ENCODE peak calls at places on chromosomes 3 and 15, in five cellular contexts. S, N, C, T and Z are unnamed samples.
A peak's percentile ranks its signal among the peaks of the same experiment; 100 is the strongest.

GRCh38 chr15:77654975-77655374 is 22.3 kb upstream of the LINGO1 start:
- DNase-seq in S (no peak), N (no peak), C (no peak), T (peak; percentile 4), Z (no peak)

GRCh38 chr15:78085928-78086327 is 6.4 kb upstream of the SH2D7 start:
- DNase-seq in S (peak; percentile 60), N (no peak), C (peak; percentile 90), T (peak; percentile 85), Z (no peak)

GRCh38 chr3:131553495-131554247 is 50.9 kb upstream of the MRPL3 start:
- DNase-seq in S (no peak), N (no peak), C (no peak), T (no peak), Z (no peak)

GRCh38 chr15:78209646-78210348 is 24.6 kb downstream of the ACSBG1 start:
- DNase-seq in S (no peak), N (peak; percentile 75), C (no peak), T (no peak), Z (no peak)

GRCh38 chr3:55608266-55608937 is 121.3 kb upstream of the WNT5A start:
- DNase-seq in S (no peak), N (no peak), C (no peak), T (no peak), Z (no peak)

GRCh38 chr3:188792788-188793187 is 379.0 kb upstream of the TPRG1 start:
- DNase-seq in S (no peak), N (peak; percentile 73), C (peak; percentile 27), T (no peak), Z (no peak)

GRCh38 chr3:43707998-43708397 is 17.3 kb downstream of the ABHD5 start:
- DNase-seq in S (peak; percentile 78), N (no peak), C (peak; percentile 96), T (peak; percentile 96), Z (no peak)

GRCh38 chr15:84725001-84725491 is 9.1 kb upstream of the SEC11A start:
- DNase-seq in S (no peak), N (no peak), C (peak; percentile 15), T (peak; percentile 52), Z (no peak)

GRCh38 chr3:136142592-136142991 is 53.5 kb downstream of the MSL2 start:
- DNase-seq in S (peak; percentile 43), N (no peak), C (peak; percentile 86), T (peak; percentile 88), Z (no peak)

GRCh38 chr15:72047020-72047419 is 70.9 kb downstream of the MYO9A start:
- DNase-seq in S (no peak), N (no peak), C (peak; percentile 67), T (peak; percentile 28), Z (no peak)

GRCh38 chr3:30453364-30454039 is 152.9 kb upstream of the TGFBR2 start:
- DNase-seq in S (no peak), N (no peak), C (no peak), T (no peak), Z (no peak)

GRCh38 chr15:91871138-91871537 is 17.6 kb downstream of the SLCO3A1 start:
- DNase-seq in S (no peak), N (no peak), C (no peak), T (no peak), Z (no peak)

GRCh38 chr3:41290306-41290705 is 91.0 kb downstream of the CTNNB1 start:
- DNase-seq in S (no peak), N (no peak), C (no peak), T (no peak), Z (no peak)

GRCh38 chr15:65655026-65655425 is 33.3 kb downstream of the SLC24A1 start:
- DNase-seq in S (no peak), N (no peak), C (peak; percentile 13), T (peak; percentile 72), Z (no peak)

GRCh38 chr3:73207946-73208345 is 146.5 kb downstream of the EBLN2 start:
- DNase-seq in S (no peak), N (no peak), C (no peak), T (no peak), Z (no peak)

GRCh38 chr3:98521897-98522537 is 685 bp downstream of the CLDND1 start:
- DNase-seq in S (peak; percentile 18), N (no peak), C (peak; percentile 68), T (peak; percentile 76), Z (no peak)
- TF ChIP-seq CTCF in S (no peak), N (no peak), C (no peak), T (no peak), Z (no peak)

GRCh38 chr3:183800221-183800863 is 25.0 kb downstream of the MAP6D1 start:
- DNase-seq in S (no peak), N (no peak), C (no peak), T (no peak), Z (no peak)
- TF ChIP-seq CTCF in S (no peak), N (no peak), C (no peak), T (no peak), Z (no peak)

GRCh38 chr15:99504823-99505551 is 60.8 kb upstream of the MEF2A start:
- DNase-seq in S (no peak), N (no peak), C (peak; percentile 38), T (peak; percentile 36), Z (no peak)
- TF ChIP-seq CTCF in S (peak; percentile 31), N (no peak), C (no peak), T (no peak), Z (peak; percentile 53)

GRCh38 chr15:69328739-69329138 is 30.0 kb downstream of the PAQR5 start:
- DNase-seq in S (no peak), N (peak; percentile 94), C (no peak), T (no peak), Z (no peak)

GRCh38 chr15:69324031-69324430 is 25.3 kb downstream of the PAQR5 start:
- DNase-seq in S (no peak), N (no peak), C (no peak), T (no peak), Z (no peak)

GRCh38 chr15:69324565-69324964 is 25.9 kb downstream of the PAQR5 start:
- DNase-seq in S (no peak), N (no peak), C (no peak), T (no peak), Z (no peak)

GRCh38 chr15:69321041-69321554 is 22.4 kb downstream of the PAQR5 start:
- DNase-seq in S (no peak), N (no peak), C (peak; percentile 60), T (no peak), Z (no peak)

GRCh38 chr15:69325456-69325971 is 26.8 kb downstream of the PAQR5 start:
- DNase-seq in S (no peak), N (no peak), C (no peak), T (no peak), Z (no peak)
- TF ChIP-seq CTCF in S (no peak), N (no peak), C (no peak), T (no peak), Z (no peak)

DNA sequence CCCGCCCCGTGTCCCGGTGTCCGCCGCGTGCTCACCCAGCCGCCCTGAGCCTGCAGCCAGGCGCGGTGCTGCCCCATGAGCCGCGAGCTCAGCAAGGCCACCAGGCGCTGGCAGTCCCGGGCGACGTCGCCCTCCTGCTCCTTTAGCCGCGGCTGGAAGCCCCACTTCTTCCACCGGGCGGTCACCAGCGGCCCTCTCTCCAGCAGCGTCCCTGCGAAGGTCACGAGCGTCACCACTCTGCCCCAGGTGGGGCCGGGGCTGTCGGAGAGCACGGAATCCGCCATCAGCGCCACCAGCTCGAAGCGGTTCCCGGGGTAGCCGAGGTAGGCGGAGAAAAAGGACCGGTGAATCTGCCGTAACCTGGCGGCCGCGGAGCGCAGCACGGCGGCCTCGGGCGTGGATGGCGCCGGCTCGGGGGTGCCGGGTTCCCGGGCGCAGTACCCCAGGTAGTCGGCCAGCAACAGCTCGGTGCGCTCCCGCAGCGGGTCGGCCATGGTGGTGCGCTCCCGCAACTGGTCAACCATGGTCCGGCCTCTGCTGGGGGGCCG is 298 bp downstream of the BCL2L10 start:
- DNase-seq in S (no peak), N (peak; percentile 79), C (no peak), T (no peak), Z (no peak)
- TF ChIP-seq CTCF in S (no peak), N (no peak), C (no peak), T (no peak), Z (no peak)

DNA sequence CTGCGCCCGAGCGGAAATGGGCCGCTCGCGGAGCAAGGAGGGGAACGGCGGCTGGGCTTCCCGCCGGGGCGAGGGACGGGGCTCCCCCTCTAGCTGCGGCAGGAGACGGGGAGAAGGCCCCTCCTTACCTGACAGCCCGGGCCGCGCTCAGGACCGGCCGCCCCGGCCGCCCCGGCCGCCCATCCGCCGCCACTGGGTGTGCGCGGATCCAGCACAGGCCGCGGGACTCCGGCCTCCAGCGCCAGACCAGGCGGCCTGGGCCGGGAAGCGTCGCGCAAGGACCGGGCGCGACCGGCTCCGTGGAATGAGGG is 296 bp downstream of the TPRA1 start:
- DNase-seq in S (no peak), N (no peak), C (no peak), T (no peak), Z (no peak)
- TF ChIP-seq CTCF in S (no peak), N (no peak), C (no peak), T (no peak), Z (no peak)

GRCh38 chr3:119352863-119353527 is 58.8 kb downstream of the ARHGAP31 start:
- DNase-seq in S (peak; percentile 51), N (no peak), C (peak; percentile 89), T (peak; percentile 85), Z (no peak)
- TF ChIP-seq CTCF in S (peak; percentile 58), N (peak; percentile 25), C (peak; percentile 64), T (peak; percentile 44), Z (peak; percentile 71)

DNA sequence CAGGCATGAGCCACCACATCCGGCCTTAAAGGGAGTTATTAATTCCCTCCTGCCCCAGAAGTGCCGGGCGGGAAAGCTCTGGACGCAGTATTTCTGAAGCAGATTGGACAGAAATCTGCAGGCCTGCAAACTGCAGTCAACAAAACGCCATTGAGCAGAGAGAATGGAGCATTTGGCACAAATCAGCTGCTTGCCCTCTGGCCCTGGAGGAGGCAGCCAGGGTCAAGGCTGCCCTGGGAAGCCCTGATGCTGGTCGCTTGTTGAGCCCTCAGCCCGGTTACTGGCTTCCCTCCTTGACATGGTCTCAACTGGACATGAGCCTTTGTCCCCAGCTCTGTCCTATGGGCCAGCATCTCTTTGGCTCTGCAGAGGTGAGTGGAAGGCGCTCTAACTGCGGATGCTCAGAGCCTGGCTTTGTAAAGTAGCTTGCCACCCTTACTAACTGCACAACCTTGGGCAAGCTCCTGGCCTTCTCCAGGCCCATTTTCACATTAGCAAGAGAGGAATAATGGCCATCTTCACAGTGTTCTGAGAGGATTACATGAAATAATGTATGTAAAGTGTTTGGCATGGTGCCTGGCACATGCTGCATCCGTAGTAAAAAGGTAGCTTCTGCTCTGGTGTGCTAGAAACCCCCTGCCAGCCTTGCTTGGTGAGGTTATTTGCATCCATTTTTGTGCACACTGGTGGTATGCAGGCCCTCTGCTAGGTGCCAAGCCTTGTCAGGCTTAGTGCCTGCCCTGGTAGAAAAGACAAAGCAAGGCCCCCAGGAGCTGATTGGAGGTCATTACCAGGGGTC is 4.1 kb downstream of the SEMA4B start:
- DNase-seq in S (no peak), N (peak; percentile 56), C (no peak), T (no peak), Z (no peak)
- TF ChIP-seq CTCF in S (no peak), N (no peak), C (no peak), T (no peak), Z (no peak)